ENCODE peak calls at places on chromosomes 3 and 15, in seven cellular contexts. V is fibroblast of villous mesenchyme, K is Peyer's patch, M is endothelial cell of umbilical vein, H is adrenal gland, X is PC-9, W is fibroblast of the aortic adventitia. C is an unnamed sample.
A peak's percentile ranks its signal among the peaks of the same experiment; 100 is the strongest.

GRCh38 chr15:62165029-62165792 is at the start of gene C2CD4B:
- DNase-seq in V (no peak), H (peak; percentile 5), X (peak; percentile 14), W (no peak), M (peak; percentile 89), K (peak; percentile 83), C (no peak)

GRCh38 chr3:72187131-72187530 is 402.2 kb upstream of the PROK2 start:
- DNase-seq in M (no peak), H (no peak), V (no peak), K (no peak), W (peak; percentile 16), X (no peak), C (no peak)

GRCh38 chr3:44960387-44961026 is 15.5 kb downstream of the ZDHHC3 start:
- DNase-seq in V (no peak), M (no peak), W (peak; percentile 29), H (no peak), X (no peak), K (no peak), C (peak; percentile 84)

GRCh38 chr3:187858086-187858485 is 112.8 kb upstream of the BCL6 start:
- DNase-seq in H (no peak), V (no peak), M (no peak), W (peak; percentile 14), K (no peak), X (no peak), C (peak; percentile 41)

GRCh38 chr15:68885070-68885469 is 45.3 kb upstream of the SPESP1 start:
- DNase-seq in X (peak; percentile 73), K (no peak), W (peak; percentile 90), H (no peak), V (peak; percentile 7), M (no peak), C (peak; percentile 40)

GRCh38 chr3:123431658-123432323 is 17.1 kb downstream of the ADCY5 start:
- DNase-seq in K (peak; percentile 65), M (no peak), H (no peak), W (no peak), V (peak; percentile 52), X (no peak), C (no peak)

GRCh38 chr3:13018039-13018431 is 55.2 kb downstream of the IQSEC1 start:
- DNase-seq in V (no peak), W (no peak), H (peak; percentile 92), X (no peak), K (no peak), M (no peak), C (peak; percentile 41)

GRCh38 chr15:78951841-78952238 is 7.0 kb upstream of the CTSH start:
- DNase-seq in V (no peak), K (no peak), X (peak; percentile 44), M (no peak), H (peak; percentile 77), W (peak; percentile 50), C (no peak)

GRCh38 chr15:65979316-65979715 is 110.0 kb downstream of the RAB11A start:
- DNase-seq in W (no peak), K (no peak), V (no peak), X (no peak), M (no peak), H (peak; percentile 66), C (no peak)

GRCh38 chr15:65979837-65980236 is 110.5 kb downstream of the RAB11A start:
- DNase-seq in K (no peak), W (no peak), M (no peak), V (no peak), X (no peak), H (no peak), C (no peak)

GRCh38 chr15:65982941-65983340 is 113.7 kb downstream of the RAB11A start:
- DNase-seq in V (no peak), H (no peak), W (no peak), K (no peak), M (no peak), X (no peak), C (no peak)

GRCh38 chr15:65980824-65981456 is 111.6 kb downstream of the RAB11A start:
- DNase-seq in H (peak; percentile 81), K (peak; percentile 82), W (peak; percentile 78), V (peak; percentile 75), M (peak; percentile 52), X (peak; percentile 68), C (peak; percentile 84)

DNA sequence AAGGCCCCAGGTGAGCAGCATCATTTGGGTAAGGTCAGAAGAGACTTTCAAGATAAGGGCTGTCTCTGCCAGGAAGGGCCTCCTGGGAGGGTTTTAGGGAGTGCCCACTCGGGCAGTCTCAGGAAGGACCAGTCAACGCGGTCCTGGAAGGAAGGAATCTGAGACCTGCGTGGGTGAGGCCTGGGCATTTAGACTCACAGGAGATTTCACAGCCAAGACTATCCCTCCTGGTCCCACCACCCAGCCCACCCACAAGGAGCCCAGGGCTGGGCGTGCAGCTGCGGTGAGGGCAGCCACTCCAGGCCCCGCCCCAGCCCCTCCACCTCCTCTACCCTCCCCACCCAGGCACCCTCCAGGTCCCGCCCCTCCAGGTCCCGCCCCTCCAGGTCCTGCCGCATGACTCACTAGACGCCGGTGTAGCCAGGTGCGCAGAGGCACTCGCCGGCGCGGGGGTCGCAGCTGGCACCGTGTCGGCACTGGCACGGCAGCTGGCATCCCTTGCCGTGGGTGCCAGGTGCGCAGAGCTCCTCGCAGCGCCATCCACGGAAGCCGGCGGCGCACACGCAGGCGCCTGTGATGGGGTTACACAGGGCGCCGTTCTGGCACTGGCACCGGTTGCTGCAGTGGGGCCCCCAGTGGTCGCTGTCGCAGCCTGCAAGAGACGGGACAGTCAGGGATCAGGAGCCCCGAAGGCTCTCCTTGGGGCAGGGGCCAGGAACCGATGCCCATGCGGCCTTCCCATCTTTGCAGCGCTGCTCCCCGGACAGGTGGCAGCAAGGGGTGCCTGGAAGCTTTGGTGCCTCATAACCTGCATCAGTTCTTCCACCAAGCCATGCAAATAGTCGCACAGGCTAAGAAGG is 112.8 kb downstream of the RAB11A start:
- DNase-seq in H (no peak), K (peak; percentile 72), X (peak; percentile 51), W (no peak), M (no peak), V (no peak), C (no peak)
- H3K4me3 ChIP-seq in H (no peak overlapping the region), K (peak overlapping the region; percentile 34), X (no peak overlapping the region), W (no peak overlapping the region), M (no peak overlapping the region), V (no peak overlapping the region), C (no peak overlapping the region)

GRCh38 chr3:65915477-65915876 is 123.2 kb downstream of the MAGI1 start:
- DNase-seq in H (no peak), W (no peak), K (no peak), X (no peak), M (peak; percentile 81), V (no peak), C (no peak)

GRCh38 chr3:65914032-65914739 is 124.5 kb downstream of the MAGI1 start:
- DNase-seq in M (peak; percentile 34), X (no peak), H (no peak), V (no peak), W (no peak), K (no peak), C (no peak)

GRCh38 chr3:65912647-65913046 is 126.1 kb downstream of the MAGI1 start:
- DNase-seq in H (no peak), X (no peak), W (no peak), K (no peak), M (no peak), V (no peak), C (no peak)

GRCh38 chr3:65919841-65920240 is 118.9 kb downstream of the MAGI1 start:
- DNase-seq in M (no peak), W (peak; percentile 36), K (no peak), X (no peak), V (no peak), H (no peak), C (peak; percentile 60)

DNA sequence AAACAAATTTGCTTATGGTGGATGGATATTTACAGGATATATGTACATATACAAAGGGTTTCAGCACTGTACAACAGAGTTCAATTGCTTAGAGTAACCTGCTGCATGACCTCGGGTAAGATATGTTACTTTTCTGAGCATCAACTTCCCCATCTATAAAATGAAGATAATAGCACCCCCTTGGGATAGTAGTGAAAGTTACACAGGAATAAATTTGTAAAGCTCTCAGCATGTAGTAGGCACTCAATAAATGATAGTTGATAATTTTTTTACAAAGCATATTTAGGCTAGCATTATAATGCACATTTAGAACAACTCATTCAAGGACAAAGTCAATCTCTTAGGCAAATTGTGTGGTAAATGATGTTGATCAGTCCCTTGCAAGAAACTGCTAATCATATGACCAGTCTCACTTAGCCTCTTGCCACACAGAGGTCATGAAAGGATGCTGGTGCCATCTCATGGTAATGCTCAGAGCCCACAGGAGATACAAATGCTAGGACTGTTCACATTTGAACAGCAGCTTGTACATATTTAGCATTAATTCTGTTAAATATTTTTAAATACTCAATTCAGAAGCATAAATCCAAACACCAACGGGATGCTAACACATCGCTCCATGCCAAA is 123.9 kb downstream of the MAGI1 start:
- DNase-seq in M (peak; percentile 17), K (no peak), W (no peak), X (no peak), V (no peak), H (peak; percentile 6), C (peak; percentile 26)
- TF ChIP-seq CTCF in M (no peak), K (no peak), W (peak; percentile 23), X (no peak), V (no peak), H (peak; percentile 11), C (peak; percentile 15)

GRCh38 chr15:59298255-59298856 is 74.3 kb downstream of the MYO1E start:
- DNase-seq in V (no peak), X (peak; percentile 71), M (no peak), W (no peak), K (no peak), H (no peak), C (peak; percentile 32)

GRCh38 chr15:59301527-59301926 is 71.1 kb downstream of the MYO1E start:
- DNase-seq in K (peak; percentile 33), W (no peak), H (no peak), M (no peak), V (no peak), X (no peak), C (no peak)

GRCh38 chr15:59299919-59300617 is 72.6 kb downstream of the MYO1E start:
- DNase-seq in K (peak; percentile 94), W (peak; percentile 97), H (peak; percentile 71), V (peak; percentile 99), M (peak; percentile 94), X (peak; percentile 75), C (peak; percentile 100)

GRCh38 chr15:59298876-59299275 is 73.8 kb downstream of the MYO1E start:
- DNase-seq in W (no peak), K (no peak), V (no peak), H (no peak), M (no peak), X (no peak), C (no peak)

GRCh38 chr15:59300618-59301139 is 72.0 kb downstream of the MYO1E start:
- DNase-seq in M (no peak), K (peak; percentile 69), V (no peak), H (peak; percentile 47), W (no peak), X (no peak), C (no peak)
- H3K4me3 ChIP-seq in M (no peak overlapping the region), K (no peak overlapping the region), V (peak overlapping the region; percentile 26), H (no peak overlapping the region), W (peak overlapping the region; percentile 17), X (no peak overlapping the region), C (no peak overlapping the region)

GRCh38 chr3:27617552-27617951 is 104.6 kb downstream of the EOMES start:
- DNase-seq in X (no peak), K (no peak), W (no peak), V (no peak), M (no peak), H (no peak), C (no peak)
- TF ChIP-seq CTCF in X (no peak), K (no peak), W (no peak), V (no peak), M (no peak), H (no peak), C (no peak)

DNA sequence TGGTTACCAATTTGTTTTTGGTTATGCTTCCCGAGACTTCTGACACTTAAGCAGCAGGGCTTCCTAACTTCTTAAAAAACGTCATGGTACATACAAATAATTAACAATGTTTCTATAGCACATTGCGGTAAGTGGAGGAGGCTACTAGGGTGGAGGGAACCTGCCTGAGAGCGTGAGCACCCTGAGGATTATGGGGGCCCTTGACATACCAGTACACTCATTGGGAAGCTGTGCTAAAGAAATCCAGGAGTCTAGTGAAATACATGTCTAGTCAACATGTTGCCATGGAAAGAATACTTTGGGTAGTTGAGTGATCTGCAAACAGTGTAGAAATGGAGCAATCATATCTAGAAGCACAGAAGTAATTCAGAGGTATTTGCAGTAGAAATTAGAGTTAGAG is 39.3 kb upstream of the MAPKBP1 start:
- DNase-seq in W (no peak), X (no peak), H (no peak), K (no peak), V (no peak), M (no peak), C (no peak)
- H3K4me3 ChIP-seq in W (no peak overlapping the region), X (no peak overlapping the region), H (no peak overlapping the region), K (no peak overlapping the region), V (no peak overlapping the region), M (no peak overlapping the region), C (no peak overlapping the region)

C was measured in fibroblast of mammary gland.